ENCODE peak calls at places on chromosomes 16 and 17, in seven cellular contexts. J is GM13977, P is heart right ventricle, W is lower leg skin, D is foreskin keratinocyte, M is keratinocyte, I is prostate gland. E is an unnamed sample.
A peak's percentile ranks its signal among the peaks of the same experiment; 100 is the strongest.

GRCh38 chr17:70499067-70499786 is 329.9 kb downstream of the KCNJ2 start:
- DNase-seq in D (no peak), J (no peak), P (no peak), M (no peak), I (no peak), W (no peak), E (no peak)

GRCh38 chr17:82679586-82680465 is 18.7 kb downstream of the RAB40B start:
- DNase-seq in I (no peak), M (no peak), J (no peak), D (no peak), W (no peak), P (no peak), E (no peak)

GRCh38 chr17:45580914-45581313 is 90.4 kb upstream of the PLEKHM1 start:
- DNase-seq in W (no peak), P (no peak), D (no peak), M (no peak), J (no peak), I (no peak), E (no peak)

GRCh38 chr16:25707982-25708583 is 16.3 kb downstream of the HS3ST4 start:
- DNase-seq in I (no peak), D (peak; percentile 5), M (no peak), W (no peak), J (peak; percentile 39), P (no peak), E (no peak)

GRCh38 chr16:70470927-70471341 is 16.5 kb downstream of the FCSK start:
- DNase-seq in M (no peak), W (no peak), J (no peak), D (no peak), P (peak; percentile 43), I (no peak), E (no peak)

GRCh38 chr17:5780476-5780875 is 196.2 kb upstream of the NLRP1 start:
- DNase-seq in W (no peak), M (no peak), I (no peak), P (no peak), J (no peak), D (no peak), E (no peak)

GRCh38 chr16:87436225-87437172 is 44.4 kb downstream of the MAP1LC3B start:
- DNase-seq in W (no peak), J (no peak), D (no peak), P (no peak), M (no peak), I (no peak), E (no peak)

GRCh38 chr17:7606280-7606679 is 8.4 kb downstream of the FXR2 start:
- DNase-seq in I (no peak), J (no peak), M (no peak), D (no peak), P (no peak), W (no peak), E (no peak)

GRCh38 chr17:78616946-78617345 is 39.8 kb upstream of the DNAH17 start:
- DNase-seq in W (no peak), M (no peak), P (no peak), J (no peak), I (no peak), D (no peak), E (no peak)

GRCh38 chr17:16171613-16172012 is 43.7 kb downstream of the NCOR1 start:
- DNase-seq in I (peak; percentile 11), D (no peak), W (no peak), J (no peak), M (no peak), P (no peak), E (no peak)

GRCh38 chr17:76833747-76834146 is 34.5 kb upstream of the MGAT5B start:
- DNase-seq in M (no peak), J (no peak), P (no peak), W (no peak), I (no peak), D (no peak), E (no peak)

GRCh38 chr17:41777157-41777578 is 9.3 kb downstream of the JUP start:
- DNase-seq in P (peak; percentile 77), J (no peak), D (no peak), M (no peak), I (no peak), W (no peak), E (no peak)

GRCh38 chr17:72120878-72121163 is at the start of gene SOX9:
- DNase-seq in M (peak; percentile 80), W (peak; percentile 86), J (peak; percentile 97), I (peak; percentile 97), P (peak; percentile 84), D (peak; percentile 93), E (peak; percentile 77)

GRCh38 chr17:33044771-33045170 is 53.1 kb downstream of the SPACA3 start:
- DNase-seq in W (no peak), M (no peak), D (no peak), I (no peak), P (no peak), J (no peak), E (no peak)

GRCh38 chr17:37744633-37744927 is 279 bp downstream of the HNF1B start:
- DNase-seq in M (no peak), J (peak; percentile 44), W (no peak), I (no peak), P (no peak), D (no peak), E (no peak)

GRCh38 chr17:37744961-37745800 is at the start of gene HNF1B:
- DNase-seq in D (no peak), W (no peak), J (peak; percentile 85), P (no peak), M (no peak), I (peak; percentile 74), E (no peak)

GRCh38 chr17:37743612-37743874 is 1.3 kb downstream of the HNF1B start:
- DNase-seq in W (no peak), P (no peak), J (no peak), D (no peak), M (no peak), I (no peak), E (no peak)

GRCh38 chr17:37742762-37743611 is 1.9 kb downstream of the HNF1B start:
- DNase-seq in P (no peak), W (no peak), J (peak; percentile 63), I (peak; percentile 38), D (no peak), M (no peak), E (no peak)

GRCh38 chr17:37743875-37744632 is 805 bp downstream of the HNF1B start:
- DNase-seq in J (peak; percentile 39), M (no peak), D (no peak), I (peak; percentile 53), W (no peak), P (no peak), E (no peak)
- TF ChIP-seq CTCF in J (peak; percentile 10), M (no peak), D (no peak), I (no peak), W (no peak), P (no peak), E (no peak)

GRCh38 chr16:28090646-28091377 is 27.3 kb upstream of the GSG1L start:
- DNase-seq in J (no peak), M (no peak), W (no peak), D (no peak), P (no peak), I (no peak), E (no peak)
- TF ChIP-seq CTCF in J (no peak), M (no peak), W (no peak), D (peak; percentile 31), P (no peak), I (no peak), E (no peak)

GRCh38 chr17:10398352-10398751 is 23.4 kb downstream of the MYH8 start:
- DNase-seq in P (no peak), M (no peak), I (no peak), D (no peak), J (no peak), W (no peak), E (no peak)
- TF ChIP-seq CTCF in P (no peak), M (no peak), I (no peak), D (no peak), J (no peak), W (no peak), E (no peak)

DNA sequence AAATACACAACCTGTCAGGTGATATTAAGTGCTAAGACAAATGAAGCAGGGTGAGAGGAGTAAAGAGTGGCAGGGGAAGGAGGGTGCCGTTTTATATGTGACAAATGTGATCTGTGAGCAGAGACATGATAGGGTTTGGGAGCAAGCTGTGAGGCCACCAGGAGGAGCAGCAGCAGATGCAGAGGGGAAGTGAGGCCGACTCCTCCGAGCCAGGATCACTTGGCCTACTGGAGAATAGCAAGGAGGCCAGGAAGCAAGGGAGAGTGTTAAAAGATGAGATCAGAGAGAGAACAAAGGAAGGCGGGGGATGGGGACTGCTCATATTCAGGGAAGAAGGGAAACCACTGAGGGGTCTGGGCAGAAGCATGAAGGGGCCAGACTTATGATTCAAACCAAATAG is 129.4 kb downstream of the TANGO6 start:
- DNase-seq in M (no peak), D (peak; percentile 36), W (no peak), J (no peak), P (no peak), I (no peak), E (no peak)
- TF ChIP-seq CTCF in M (peak; percentile 18), D (peak; percentile 58), W (no peak), J (no peak), P (no peak), I (no peak), E (no peak)

GRCh38 chr17:57953219-57953618 is 2.0 kb downstream of the CUEDC1 start:
- DNase-seq in M (no peak), D (no peak), P (no peak), W (no peak), J (no peak), I (no peak), E (no peak)
- TF ChIP-seq CTCF in M (no peak), D (no peak), P (no peak), W (no peak), J (no peak), I (no peak), E (no peak)

DNA sequence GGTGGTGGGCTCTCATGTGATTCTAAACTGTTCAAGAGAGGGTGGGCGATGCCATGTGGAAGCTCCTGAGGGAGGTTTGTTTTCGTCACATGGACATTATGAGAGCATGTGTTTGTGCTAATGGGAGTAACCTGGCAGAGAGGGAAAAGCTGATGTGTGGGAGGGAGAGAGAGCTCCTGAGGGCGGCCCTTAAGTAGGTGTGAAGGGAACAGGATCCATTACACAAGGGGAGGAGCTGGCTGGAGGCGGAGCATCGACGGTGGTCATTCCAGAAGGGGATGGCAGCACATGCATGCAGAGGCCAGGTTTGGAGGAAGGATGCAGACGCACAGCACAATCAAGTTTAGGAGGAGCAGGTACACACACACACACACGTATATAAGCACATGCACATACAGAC is 197.5 kb downstream of the RPTOR start:
- DNase-seq in D (no peak), I (no peak), P (no peak), M (no peak), J (no peak), W (no peak), E (no peak)
- TF ChIP-seq CTCF in D (no peak), I (no peak), P (no peak), M (no peak), J (no peak), W (no peak), E (no peak)

GRCh38 chr16:78100162-78100467 is 661 bp downstream of the WWOX start:
- DNase-seq in P (no peak), D (no peak), I (no peak), M (no peak), W (no peak), J (no peak), E (no peak)
- TF ChIP-seq CTCF in P (no peak), D (no peak), I (no peak), M (no peak), W (no peak), J (no peak), E (no peak)